ENCODE peak calls at places on chromosomes 1 and 21, in seven cellular contexts. Q is GM23248; A is body of pancreas; V is CD8-positive, alpha-beta memory T cell; M is GM06990; X is spleen; Y is mesenchymal stem cell. F is an unnamed sample. For H3K27me3, the result is how much of the 10 kb centered on the place peaks cover.

GRCh38 chr1:56029329-56030003 is 549.9 kb downstream of the PLPP3 start:
- DNase-seq in A (no peak), Y (no peak), Q (no peak), V (no peak), X (no peak), M (peak), F (no peak)

GRCh38 chr1:88890790-88891317 is 513 bp downstream of the GTF2B start:
- DNase-seq in Q (peak), A (peak), V (peak), M (no peak), X (no peak), Y (peak), F (no peak)

GRCh38 chr1:206674745-206675175 is 9.9 kb upstream of the MAPKAPK2 start:
- DNase-seq in V (no peak), M (no peak), A (peak), Y (peak), Q (peak), X (no peak), F (no peak)

GRCh38 chr1:37147906-37148305 is 113.6 kb upstream of the GRIK3 start:
- DNase-seq in V (no peak), Q (no peak), M (no peak), Y (no peak), A (no peak), X (no peak), F (no peak)

GRCh38 chr1:232445361-232446106 is 184.4 kb downstream of the SIPA1L2 start:
- DNase-seq in Q (no peak), Y (no peak), X (peak), A (no peak), V (no peak), M (no peak), F (no peak)

GRCh38 chr1:30083800-30084464 is 639.5 kb downstream of the MATN1 start:
- DNase-seq in Q (peak), A (no peak), V (no peak), M (no peak), Y (peak), X (no peak), F (no peak)

GRCh38 chr21:20445971-20446370 is 552.2 kb upstream of the NCAM2 start:
- DNase-seq in M (no peak), X (no peak), Y (no peak), V (no peak), Q (no peak), A (no peak), F (no peak)

GRCh38 chr21:36113647-36114428 is 21.0 kb upstream of the CBR3 start:
- DNase-seq in V (peak), M (no peak), A (no peak), Q (no peak), X (peak), Y (no peak), F (no peak)

GRCh38 chr1:50968884-50969610 is 998 bp upstream of the CDKN2C start:
- DNase-seq in M (peak), Y (peak), Q (peak), V (peak), A (peak), X (peak), F (no peak)

GRCh38 chr1:223700388-223700918 is 11.9 kb upstream of the CAPN2 start:
- DNase-seq in V (no peak), X (no peak), M (no peak), Q (peak), A (no peak), Y (peak), F (no peak)

GRCh38 chr1:6209661-6210605 is 4.0 kb downstream of the RNF207 start:
- DNase-seq in Y (no peak), V (no peak), M (no peak), X (no peak), A (no peak), Q (no peak), F (no peak)

GRCh38 chr21:45574081-45574501 is 31.9 kb upstream of the SLC19A1 start:
- DNase-seq in A (no peak), V (no peak), X (peak), M (no peak), Q (no peak), Y (no peak), F (no peak)

GRCh38 chr1:109876617-109877319 is 33.9 kb upstream of the CSF1 start:
- DNase-seq in Q (peak), V (no peak), M (no peak), X (no peak), A (no peak), Y (peak), F (no peak)

GRCh38 chr1:116881879-116882520 is 27.7 kb upstream of the PTGFRN start:
- DNase-seq in Y (peak), V (no peak), X (no peak), Q (peak), M (no peak), A (peak), F (peak)

GRCh38 chr1:214458541-214458940 is 92.9 kb downstream of the PTPN14 start:
- DNase-seq in V (no peak), X (no peak), Q (no peak), Y (no peak), M (no peak), A (no peak), F (no peak)

GRCh38 chr1:156245451-156246232 is 2.2 kb downstream of the PAQR6 start:
- DNase-seq in V (peak), Q (peak), M (peak), X (peak), Y (no peak), A (peak), F (no peak)

GRCh38 chr1:92480200-92480812 is 6.4 kb downstream of the GFI1 start:
- DNase-seq in Y (no peak), M (no peak), A (no peak), X (peak), V (no peak), Q (peak), F (no peak)

GRCh38 chr1:9872430-9873165 is 37.5 kb downstream of the CTNNBIP1 start:
- DNase-seq in X (no peak), V (no peak), A (no peak), Y (no peak), Q (no peak), M (no peak), F (no peak)

GRCh38 chr1:79744746-79745145 is 738.2 kb upstream of the ADGRL4 start:
- DNase-seq in V (no peak), X (no peak), M (no peak), Q (no peak), A (no peak), Y (no peak), F (no peak)

GRCh38 chr1:170660874-170661645 is 2.9 kb upstream of the PRRX1 start:
- DNase-seq in Q (peak), M (no peak), V (no peak), A (no peak), Y (peak), X (no peak), F (no peak)

GRCh38 chr1:170659404-170660035 is 4.4 kb upstream of the PRRX1 start:
- DNase-seq in Q (peak), X (no peak), A (no peak), Y (no peak), V (no peak), M (no peak), F (no peak)

GRCh38 chr1:170662561-170662971 is 1.4 kb upstream of the PRRX1 start:
- DNase-seq in Y (no peak), A (no peak), Q (peak), M (no peak), V (no peak), X (no peak), F (no peak)

GRCh38 chr1:170661646-170662411 is 2.1 kb upstream of the PRRX1 start:
- DNase-seq in Y (peak), V (no peak), Q (peak), M (no peak), A (no peak), X (no peak), F (no peak)

GRCh38 chr1:170660281-170660713 is 3.6 kb upstream of the PRRX1 start:
- DNase-seq in M (no peak), A (no peak), Y (no peak), X (no peak), Q (peak), V (no peak), F (no peak)
- H3K27me3 ChIP-seq in M (under half), A (under half), Y (half or more), X (half or more), Q (under half), V (under half), F (half or more)

GRCh38 chr1:165353731-165354671 is 2.5 kb downstream of the LMX1A start:
- DNase-seq in X (no peak), Y (no peak), Q (no peak), M (no peak), V (no peak), A (no peak), F (peak)
- H3K4me3 ChIP-seq in X (no peak), Y (no peak), Q (no peak), M (no peak), V (no peak), A (no peak), F (peak)

DNA sequence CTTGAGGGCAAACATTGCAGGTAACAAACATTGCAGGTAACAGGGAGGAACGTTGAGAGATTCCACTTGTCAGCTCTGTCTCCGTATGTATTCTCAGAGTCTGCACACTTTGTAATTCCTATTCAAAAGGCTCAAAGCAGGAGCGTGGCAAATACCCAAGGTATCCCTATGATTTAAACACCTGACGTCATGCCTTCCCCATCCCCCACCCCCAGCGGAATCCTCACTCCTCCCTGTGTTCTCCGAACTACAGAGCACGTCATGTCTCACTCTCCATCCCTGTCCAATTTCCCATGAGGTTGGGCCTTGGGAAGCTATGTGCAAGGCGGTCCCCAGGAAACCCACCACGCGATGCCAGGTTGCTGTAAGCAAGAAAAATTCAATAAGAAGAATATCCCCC is 2.8 kb upstream of the LRRC38 start:
- DNase-seq in A (no peak), Y (no peak), M (no peak), Q (no peak), X (no peak), V (no peak), F (no peak)
- H3K27me3 ChIP-seq in A (under half), Y (under half), M (under half), Q (under half), X (under half), V (under half), F (under half)

GRCh38 chr1:87796521-87796920 is 467.8 kb downstream of the LMO4 start:
- DNase-seq in M (no peak), Q (no peak), X (no peak), Y (no peak), A (peak), V (no peak), F (no peak)
- H3K4me3 ChIP-seq in M (no peak), Q (no peak), X (no peak), Y (no peak), A (no peak), V (no peak), F (no peak)

GRCh38 chr1:44326821-44327465 is 28.1 kb downstream of the ERI3 start:
- DNase-seq in X (no peak), A (no peak), V (no peak), Y (no peak), Q (no peak), M (no peak), F (no peak)

GRCh38 chr1:44327679-44328491 is 27.2 kb downstream of the ERI3 start:
- DNase-seq in Y (peak), A (peak), X (no peak), M (no peak), Q (peak), V (no peak), F (no peak)

GRCh38 chr1:44326066-44326701 is 28.9 kb downstream of the ERI3 start:
- DNase-seq in Y (no peak), X (no peak), M (no peak), V (no peak), Q (no peak), A (no peak), F (no peak)

GRCh38 chr1:44330935-44331334 is 24.1 kb downstream of the ERI3 start:
- DNase-seq in Y (no peak), A (no peak), V (no peak), M (no peak), X (no peak), Q (no peak), F (no peak)

GRCh38 chr1:44328767-44329416 is 26.2 kb downstream of the ERI3 start:
- DNase-seq in V (no peak), Y (peak), A (no peak), X (no peak), Q (no peak), M (no peak), F (no peak)
- H3K27me3 ChIP-seq in V (under half), Y (under half), A (under half), X (under half), Q (under half), M (under half), F (under half)

DNA sequence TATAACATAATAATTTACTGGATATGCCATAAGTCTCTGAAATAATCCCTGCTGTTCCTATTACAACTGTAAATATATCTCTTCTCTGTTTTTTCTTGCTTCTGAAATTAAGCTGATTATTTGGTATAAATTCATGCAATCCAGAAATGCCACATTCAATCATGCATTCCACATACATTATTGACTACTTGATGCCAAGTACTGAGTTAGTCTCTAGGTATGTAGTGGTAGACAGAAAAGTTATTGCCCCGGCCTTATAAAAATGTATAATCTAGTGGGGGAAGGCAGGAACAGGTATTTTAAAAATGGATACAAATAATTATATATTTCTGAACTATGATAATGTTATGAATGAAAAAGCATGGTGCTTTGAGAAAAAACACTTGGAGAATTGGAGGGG is 338.6 kb upstream of the SNX7 start:
- DNase-seq in V (no peak), Y (no peak), M (no peak), A (no peak), Q (peak), X (no peak), F (no peak)
- H3K4me3 ChIP-seq in V (no peak), Y (no peak), M (no peak), A (no peak), Q (peak), X (no peak), F (no peak)

GRCh38 chr1:39898648-39899603 is 2.8 kb downstream of the MYCL start:
- DNase-seq in Y (peak), A (peak), X (no peak), Q (peak), M (no peak), V (no peak), F (no peak)
- H3K27me3 ChIP-seq in Y (half or more), A (under half), X (under half), Q (under half), M (under half), V (under half), F (under half)

GRCh38 chr1:1033009-1033587 is 13.2 kb downstream of the AGRN start:
- DNase-seq in V (peak), A (peak), X (peak), Y (peak), M (peak), Q (peak), F (peak)
- H3K4me3 ChIP-seq in V (no peak), A (no peak), X (peak), Y (peak), M (peak), Q (peak), F (peak)

DNA sequence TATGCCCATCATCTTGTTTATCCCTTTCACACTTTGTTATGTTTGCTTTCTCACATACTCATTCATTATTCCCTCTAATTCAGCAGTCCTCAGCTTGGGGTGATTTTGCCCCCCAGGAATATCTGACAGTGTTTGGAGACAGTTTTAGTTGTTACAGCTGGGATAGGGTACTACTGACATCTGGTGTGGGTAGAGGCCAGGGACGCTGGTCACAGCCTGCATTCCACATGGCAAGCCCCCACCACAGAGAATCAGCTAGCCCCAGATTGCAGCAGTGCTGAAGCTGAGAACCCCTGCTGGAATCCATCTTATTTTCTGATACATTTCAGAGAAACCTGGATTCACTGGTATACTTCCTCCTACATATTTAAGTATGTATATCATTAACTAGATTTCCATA is 68.1 kb downstream of the KIF26B start:
- DNase-seq in X (no peak), M (no peak), A (no peak), Y (no peak), V (no peak), Q (no peak), F (no peak)
- H3K27me3 ChIP-seq in X (under half), M (under half), A (under half), Y (under half), V (under half), Q (under half), F (under half)

F was measured in iPS DF 6.9.